ENCODE peak calls at places on chromosomes 6 and 20, in four cellular contexts. One of them, this sample, is unnamed.

GRCh38 chr6:154249499-154250298 is 106.9 kb downstream of the IPCEF1 start:
- DNase-seq in pancreas: no peak
- DNase-seq in GM23248: no peak
- DNase-seq in transverse colon: no peak
- DNase-seq in this sample: no peak

GRCh38 chr20:54665812-54666211 is 190.4 kb downstream of the DOK5 start:
- DNase-seq in transverse colon: no peak
- DNase-seq in pancreas: no peak
- DNase-seq in GM23248: no peak
- DNase-seq in this sample: no peak

GRCh38 chr6:107458687-107459282 is 579 bp downstream of the PDSS2 start:
- DNase-seq in transverse colon: peak; percentile 25
- DNase-seq in GM23248: peak; percentile 58
- DNase-seq in pancreas: no peak
- DNase-seq in this sample: no peak

GRCh38 chr20:36303020-36303595 is 3.0 kb upstream of the DLGAP4 start:
- DNase-seq in GM23248: no peak
- DNase-seq in transverse colon: no peak
- DNase-seq in pancreas: no peak
- DNase-seq in this sample: no peak

GRCh38 chr6:135270676-135271536 is 89.8 kb downstream of the MYB start:
- DNase-seq in GM23248: no peak
- DNase-seq in transverse colon: peak; percentile 83
- DNase-seq in pancreas: peak; percentile 30
- DNase-seq in this sample: peak; percentile 81

GRCh38 chr6:158313989-158314388 is 1.7 kb downstream of the TULP4 start:
- DNase-seq in transverse colon: no peak
- DNase-seq in GM23248: no peak
- DNase-seq in pancreas: no peak
- DNase-seq in this sample: no peak

GRCh38 chr20:53855733-53856132 is 214.7 kb downstream of the BCAS1 start:
- DNase-seq in pancreas: no peak
- DNase-seq in GM23248: no peak
- DNase-seq in transverse colon: no peak
- DNase-seq in this sample: no peak

GRCh38 chr6:128541261-128541660 is 20.9 kb upstream of the PTPRK start:
- DNase-seq in GM23248: no peak
- DNase-seq in pancreas: no peak
- DNase-seq in transverse colon: no peak
- DNase-seq in this sample: no peak

GRCh38 chr6:27091661-27092315 is 155.7 kb upstream of the PRSS16 start:
- DNase-seq in pancreas: no peak
- DNase-seq in transverse colon: no peak
- DNase-seq in GM23248: peak; percentile 92
- DNase-seq in this sample: no peak

GRCh38 chr20:61026731-61027130 is 225.3 kb upstream of the CDH4 start:
- DNase-seq in transverse colon: no peak
- DNase-seq in GM23248: no peak
- DNase-seq in pancreas: no peak
- DNase-seq in this sample: no peak

GRCh38 chr6:156655267-156655918 is 121.8 kb upstream of the ARID1B start:
- DNase-seq in pancreas: no peak
- DNase-seq in transverse colon: no peak
- DNase-seq in GM23248: no peak
- DNase-seq in this sample: no peak

GRCh38 chr6:146339716-146340115 is 203.9 kb upstream of the RAB32 start:
- DNase-seq in transverse colon: no peak
- DNase-seq in GM23248: no peak
- DNase-seq in pancreas: no peak
- DNase-seq in this sample: no peak

GRCh38 chr6:108492131-108492766 is 68.5 kb upstream of the FOXO3 start:
- DNase-seq in transverse colon: no peak
- DNase-seq in GM23248: peak; percentile 61
- DNase-seq in pancreas: no peak
- DNase-seq in this sample: no peak

GRCh38 chr6:48915591-48915990 is 547.5 kb downstream of the MMUT start:
- DNase-seq in transverse colon: no peak
- DNase-seq in GM23248: no peak
- DNase-seq in pancreas: no peak
- DNase-seq in this sample: no peak

GRCh38 chr6:20497200-20497820 is 36.9 kb upstream of the CDKAL1 start:
- DNase-seq in GM23248: peak; percentile 73
- DNase-seq in transverse colon: no peak
- DNase-seq in pancreas: no peak
- DNase-seq in this sample: no peak

GRCh38 chr20:39700527-39700926 is 738.4 kb downstream of the DHX35 start:
- DNase-seq in GM23248: no peak
- DNase-seq in pancreas: no peak
- DNase-seq in transverse colon: no peak
- DNase-seq in this sample: no peak

GRCh38 chr6:122726649-122727048 is 52.9 kb upstream of the FABP7 start:
- DNase-seq in pancreas: no peak
- DNase-seq in transverse colon: no peak
- DNase-seq in GM23248: peak; percentile 52
- DNase-seq in this sample: no peak

GRCh38 chr6:129719692-129720091 is 9.7 kb upstream of the ARHGAP18 start:
- DNase-seq in GM23248: peak; percentile 24
- DNase-seq in pancreas: no peak
- DNase-seq in transverse colon: no peak
- DNase-seq in this sample: no peak

GRCh38 chr20:60101201-60101893 is 143.1 kb downstream of the CDH26 start:
- DNase-seq in transverse colon: no peak
- DNase-seq in GM23248: no peak
- DNase-seq in pancreas: no peak
- DNase-seq in this sample: no peak

GRCh38 chr6:27651371-27651732 is 178.4 kb upstream of the ZNF184 start:
- DNase-seq in pancreas: no peak
- DNase-seq in GM23248: no peak
- DNase-seq in transverse colon: no peak
- DNase-seq in this sample: no peak

GRCh38 chr6:128403618-128404444 is 116.6 kb downstream of the PTPRK start:
- DNase-seq in transverse colon: no peak
- DNase-seq in GM23248: no peak
- DNase-seq in pancreas: no peak
- DNase-seq in this sample: no peak

GRCh38 chr6:105757512-105758200 is 328.5 kb upstream of the PRDM1 start:
- DNase-seq in pancreas: no peak
- DNase-seq in GM23248: no peak
- DNase-seq in transverse colon: peak; percentile 18
- DNase-seq in this sample: no peak

DNA sequence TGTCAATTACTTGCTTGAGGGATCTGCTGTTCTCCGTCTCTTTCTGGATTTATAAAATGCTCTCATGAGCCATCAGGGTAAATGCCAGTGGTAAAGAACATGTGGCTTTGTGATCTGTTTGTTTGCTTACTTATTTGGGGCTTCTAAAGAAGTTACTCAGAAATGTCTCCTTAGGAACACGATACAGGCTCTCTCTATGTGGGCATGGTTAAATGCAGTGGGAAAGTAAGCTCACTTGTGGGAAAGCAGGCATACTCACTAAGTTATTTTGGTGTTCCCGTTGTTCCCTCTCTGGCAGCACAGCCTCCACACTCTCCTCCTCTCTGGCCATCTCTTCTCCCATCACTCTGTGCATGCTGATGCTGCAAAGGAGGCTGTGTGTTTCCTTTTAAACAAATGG is 44.7 kb downstream of the TTI1 start:
- DNase-seq in transverse colon: no peak
- DNase-seq in GM23248: no peak
- DNase-seq in pancreas: no peak
- DNase-seq in this sample: no peak
- H3K4me1 ChIP-seq in transverse colon: peaks cover 14% of the 10 kb centered on the region
- H3K4me1 ChIP-seq in GM23248: peaks cover 30% of the 10 kb centered on the region
- H3K4me1 ChIP-seq in pancreas: peaks cover 15% of the 10 kb centered on the region
- H3K4me1 ChIP-seq in this sample: peaks cover 91% of the 10 kb centered on the region

GRCh38 chr6:33845031-33845430 is 41.2 kb upstream of the MLN start:
- DNase-seq in transverse colon: no peak
- DNase-seq in pancreas: no peak
- DNase-seq in GM23248: no peak
- DNase-seq in this sample: no peak

GRCh38 chr6:33846226-33846625 is 42.4 kb upstream of the MLN start:
- DNase-seq in GM23248: peak; percentile 32
- DNase-seq in pancreas: no peak
- DNase-seq in transverse colon: no peak
- DNase-seq in this sample: no peak

GRCh38 chr6:33841868-33842267 is 38.1 kb upstream of the MLN start:
- DNase-seq in GM23248: no peak
- DNase-seq in transverse colon: no peak
- DNase-seq in pancreas: no peak
- DNase-seq in this sample: no peak

GRCh38 chr6:33843086-33843695 is 39.4 kb upstream of the MLN start:
- DNase-seq in GM23248: no peak
- DNase-seq in transverse colon: no peak
- DNase-seq in pancreas: no peak
- DNase-seq in this sample: no peak

DNA sequence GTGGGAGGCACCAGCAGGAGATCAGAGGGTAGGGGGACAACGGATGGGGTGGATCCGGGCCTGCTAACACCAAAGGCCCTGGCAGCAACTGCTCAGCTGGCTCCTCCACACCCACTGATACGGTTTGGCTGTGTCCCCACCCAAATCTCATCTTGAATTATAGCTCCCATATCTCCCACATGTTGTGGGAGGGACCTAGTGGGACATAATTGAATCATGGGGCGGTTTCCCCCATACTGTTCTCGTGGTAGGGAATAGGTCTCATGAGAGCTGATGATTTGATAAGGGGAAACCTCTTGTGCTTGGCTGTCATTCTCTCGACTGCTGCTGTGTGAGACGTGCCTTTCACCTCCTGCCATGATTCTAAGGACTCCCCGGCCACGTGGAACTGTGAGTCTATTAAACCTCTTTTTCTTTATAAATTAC is 39.9 kb upstream of the MLN start:
- DNase-seq in GM23248: no peak
- DNase-seq in transverse colon: no peak
- DNase-seq in pancreas: no peak
- DNase-seq in this sample: no peak
- H3K4me3 ChIP-seq in GM23248: no peak overlapping the region
- H3K4me3 ChIP-seq in transverse colon: no peak overlapping the region
- H3K4me3 ChIP-seq in pancreas: no peak overlapping the region
- H3K4me3 ChIP-seq in this sample: no peak overlapping the region

GRCh38 chr6:111850288-111850937 is 22.8 kb downstream of the FYN start:
- DNase-seq in transverse colon: no peak
- DNase-seq in pancreas: no peak
- DNase-seq in GM23248: no peak
- DNase-seq in this sample: no peak
- H3K4me1 ChIP-seq in transverse colon: no peaks in the 10 kb centered on the region
- H3K4me1 ChIP-seq in pancreas: no peaks in the 10 kb centered on the region
- H3K4me1 ChIP-seq in GM23248: peaks cover 26% of the 10 kb centered on the region
- H3K4me1 ChIP-seq in this sample: peaks cover 20% of the 10 kb centered on the region

GRCh38 chr6:170440437-170440836 is 112.7 kb downstream of the PSMB1 start:
- DNase-seq in GM23248: no peak
- DNase-seq in pancreas: no peak
- DNase-seq in transverse colon: no peak
- DNase-seq in this sample: peak; percentile 17

GRCh38 chr6:170439366-170440351 is 113.4 kb downstream of the PSMB1 start:
- DNase-seq in transverse colon: no peak
- DNase-seq in GM23248: no peak
- DNase-seq in pancreas: no peak
- DNase-seq in this sample: peak; percentile 13

GRCh38 chr6:170437719-170438401 is 115.2 kb downstream of the PSMB1 start:
- DNase-seq in transverse colon: no peak
- DNase-seq in pancreas: no peak
- DNase-seq in GM23248: peak; percentile 27
- DNase-seq in this sample: no peak

GRCh38 chr6:170438861-170439260 is 114.2 kb downstream of the PSMB1 start:
- DNase-seq in transverse colon: no peak
- DNase-seq in pancreas: no peak
- DNase-seq in GM23248: no peak
- DNase-seq in this sample: no peak

DNA sequence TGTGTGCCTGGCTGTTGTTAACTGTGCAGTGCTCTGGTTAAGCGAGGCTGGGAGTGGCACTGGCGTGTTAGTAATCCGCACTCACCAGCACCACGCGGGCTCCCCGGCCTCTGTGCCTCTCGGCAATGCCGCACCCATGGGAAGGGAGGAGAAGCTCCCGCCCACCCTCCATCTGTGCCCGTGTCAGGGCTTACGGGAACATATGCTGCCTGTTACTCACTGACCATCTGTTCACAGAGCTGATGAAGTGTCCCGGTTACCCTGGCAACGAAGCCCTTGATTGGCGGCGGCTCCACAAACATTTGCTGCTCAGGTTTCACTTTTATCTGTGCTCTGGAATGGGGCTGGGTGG is 114.7 kb downstream of the PSMB1 start:
- DNase-seq in transverse colon: peak; percentile 84
- DNase-seq in pancreas: peak; percentile 96
- DNase-seq in GM23248: peak; percentile 100
- DNase-seq in this sample: peak; percentile 71
- H3K4me3 ChIP-seq in transverse colon: no peak overlapping the region
- H3K4me3 ChIP-seq in pancreas: no peak overlapping the region
- H3K4me3 ChIP-seq in GM23248: peak overlapping the region; percentile 42
- H3K4me3 ChIP-seq in this sample: peak overlapping the region; percentile 32

GRCh38 chr6:31952890-31953289 is 5.9 kb downstream of the NELFE start:
- DNase-seq in transverse colon: no peak
- DNase-seq in pancreas: no peak
- DNase-seq in GM23248: no peak
- DNase-seq in this sample: no peak
- H3K4me1 ChIP-seq in transverse colon: peaks cover 2% of the 10 kb centered on the region
- H3K4me1 ChIP-seq in pancreas: no peaks in the 10 kb centered on the region
- H3K4me1 ChIP-seq in GM23248: peaks cover 13% of the 10 kb centered on the region
- H3K4me1 ChIP-seq in this sample: peaks cover 4% of the 10 kb centered on the region